ENCODE peak calls at places on chromosome X, in six cellular contexts. U is nucleus accumbens; H is stimulated activated CD4-positive, alpha-beta T cell treated with anti-CD3 and anti-CD28 coated beads, Interleukin-4, amount 100 ng/mL, for 1 hour; G is T-helper 1 cell; Z is germinal center; C is LNCaP clone FGC. P is an unnamed sample.
A peak's percentile ranks its signal among the peaks of the same experiment; 100 is the strongest.

GRCh38 chrX:45715787-45716186 is 515.1 kb upstream of the DIPK2B start:
- DNase-seq in G (no peak), Z (no peak), C (no peak), H (no peak), U (no peak), P (no peak)

GRCh38 chrX:31271615-31272471 is 200.0 kb upstream of the FTHL17 start:
- DNase-seq in H (no peak), G (no peak), Z (no peak), U (no peak), C (no peak), P (no peak)

GRCh38 chrX:87005183-87005582 is 512.4 kb upstream of the KLHL4 start:
- DNase-seq in U (no peak), H (no peak), G (no peak), Z (no peak), C (no peak), P (no peak)

GRCh38 chrX:105653891-105654290 is 168.4 kb upstream of the NRK start:
- DNase-seq in Z (no peak), C (no peak), G (no peak), H (no peak), U (no peak), P (no peak)

GRCh38 chrX:99914676-99915075 is 495.4 kb downstream of the PCDH19 start:
- DNase-seq in Z (no peak), U (no peak), C (no peak), H (no peak), G (no peak), P (no peak)

GRCh38 chrX:153863251-153863991 is 22.6 kb downstream of the L1CAM start:
- DNase-seq in C (no peak), G (no peak), Z (no peak), H (no peak), U (no peak), P (no peak)

GRCh38 chrX:75623535-75623934 is 100.7 kb upstream of the ZDHHC15 start:
- DNase-seq in U (no peak), H (no peak), Z (no peak), C (no peak), G (no peak), P (no peak)

GRCh38 chrX:17521871-17522693 is 147.1 kb downstream of the NHS start:
- DNase-seq in Z (no peak), U (no peak), G (no peak), C (no peak), H (no peak), P (no peak)

GRCh38 chrX:16828126-16828908 is 41.8 kb downstream of the RBBP7 start:
- DNase-seq in H (no peak), Z (no peak), G (no peak), U (no peak), C (peak; percentile 54), P (no peak)

GRCh38 chrX:14038375-14039077 is 8.8 kb upstream of the GEMIN8 start:
- DNase-seq in Z (no peak), C (no peak), G (no peak), U (no peak), H (no peak), P (no peak)

GRCh38 chrX:20459410-20460350 is 193.0 kb upstream of the RPS6KA3 start:
- DNase-seq in H (no peak), Z (no peak), U (no peak), C (no peak), G (no peak), P (no peak)

GRCh38 chrX:133938530-133938929 is 46.9 kb downstream of the GPC3 start:
- DNase-seq in U (no peak), H (no peak), Z (no peak), G (no peak), C (no peak), P (no peak)

GRCh38 chrX:153816821-153817220 is 13.5 kb downstream of the PDZD4 start:
- DNase-seq in U (no peak), C (no peak), H (peak; percentile 36), G (no peak), Z (no peak), P (no peak)

GRCh38 chrX:101759000-101759399 is 99.3 kb upstream of the ARMCX2 start:
- DNase-seq in U (peak; percentile 3), H (no peak), Z (peak; percentile 2), G (peak; percentile 13), C (peak; percentile 28), P (no peak)

GRCh38 chrX:147978931-147979330 is 2.2 kb upstream of the FMR1NB start:
- DNase-seq in Z (no peak), C (no peak), H (no peak), U (no peak), G (no peak), P (no peak)

GRCh38 chrX:1281511-1281910 is 12.9 kb downstream of the CSF2RA start:
- DNase-seq in U (no peak), C (no peak), Z (no peak), G (no peak), H (no peak), P (no peak)

GRCh38 chrX:150984164-150984824 is 1.2 kb downstream of the HMGB3 start:
- DNase-seq in Z (peak; percentile 11), C (no peak), H (peak; percentile 5), G (no peak), U (no peak), P (no peak)

GRCh38 chrX:43581888-43582539 is 74.1 kb upstream of the MAOA start:
- DNase-seq in U (no peak), G (no peak), C (no peak), H (no peak), Z (no peak), P (no peak)

GRCh38 chrX:13051529-13052172 is 7.2 kb upstream of the FAM9C start:
- DNase-seq in G (peak; percentile 40), H (no peak), U (no peak), C (no peak), Z (peak; percentile 35), P (no peak)

GRCh38 chrX:25005034-25005381 is 10.8 kb downstream of the ARX start:
- DNase-seq in H (no peak), U (no peak), Z (no peak), C (no peak), G (no peak), P (no peak)

GRCh38 chrX:130330706-130331105 is 9.0 kb upstream of the SLC25A14 start:
- DNase-seq in C (peak; percentile 41), U (peak; percentile 15), H (peak; percentile 30), Z (peak; percentile 9), G (peak; percentile 5), P (peak; percentile 0)

GRCh38 chrX:111869639-111870034 is 6.3 kb upstream of the TRPC5OS start:
- DNase-seq in H (no peak), U (peak; percentile 2), C (no peak), G (no peak), Z (peak; percentile 4), P (no peak)

GRCh38 chrX:38661561-38661960 is 100.2 kb downstream of the TSPAN7 start:
- DNase-seq in Z (no peak), C (no peak), U (no peak), G (no peak), H (no peak), P (no peak)

GRCh38 chrX:133414399-133415275 is 652 bp downstream of the GPC4 start:
- DNase-seq in G (no peak), H (no peak), Z (peak; percentile 6), C (no peak), U (no peak), P (no peak)

GRCh38 chrX:17591741-17592110 is 145.6 kb upstream of the SCML1 start:
- DNase-seq in U (no peak), G (no peak), Z (no peak), H (no peak), C (no peak), P (no peak)

GRCh38 chrX:14903891-14904290 is 30.7 kb downstream of the MOSPD2 start:
- DNase-seq in C (no peak), H (no peak), U (no peak), G (no peak), Z (no peak), P (no peak)

GRCh38 chrX:42269186-42269585 is 345.8 kb upstream of the CASK start:
- DNase-seq in G (no peak), C (no peak), Z (no peak), U (no peak), H (no peak), P (no peak)

GRCh38 chrX:119757979-119758681 is at the start of gene SOWAHD:
- DNase-seq in Z (peak; percentile 16), G (no peak), H (peak; percentile 30), U (no peak), C (no peak), P (no peak)

GRCh38 chrX:2577844-2578444 is 77.2 kb upstream of the DHRSX start:
- DNase-seq in G (no peak), H (no peak), U (no peak), Z (no peak), C (no peak), P (peak; percentile 1)

P was measured in anterior cingulate cortex.